ENCODE peak calls at places on chromosomes 7 and 10, in seven cellular contexts. N is coronary artery, U is brain microvascular endothelial cell, M is cardiac muscle cell, Y is fibroblast of mammary gland, V is lung, X is IMR-90. Z is an unnamed sample.

GRCh38 chr7:82859106-82859850 is 303.4 kb downstream of the PCLO start:
- DNase-seq in N (no peak), U (peak; percentile 11), M (no peak), Y (peak; percentile 11), V (no peak), X (peak; percentile 1), Z (no peak)

GRCh38 chr10:97081621-97082235 is 104.0 kb downstream of the SLIT1 start:
- DNase-seq in N (no peak), U (peak; percentile 32), M (peak; percentile 86), Y (peak; percentile 55), V (peak; percentile 41), X (peak; percentile 50), Z (peak; percentile 82)

GRCh38 chr10:92124524-92125168 is 166.2 kb downstream of the CPEB3 start:
- DNase-seq in N (peak; percentile 71), U (peak; percentile 65), M (peak; percentile 23), Y (peak; percentile 95), V (peak; percentile 44), X (peak; percentile 91), Z (no peak)

GRCh38 chr7:87344446-87344845 is 1.0 kb upstream of the CROT start:
- DNase-seq in N (no peak), U (no peak), M (no peak), Y (no peak), V (no peak), X (no peak), Z (no peak)

GRCh38 chr7:6637544-6638229 is 569 bp downstream of the ZNF316 start:
- DNase-seq in N (no peak), U (no peak), M (peak; percentile 73), Y (peak; percentile 21), V (peak; percentile 37), X (peak; percentile 8), Z (peak; percentile 96)

GRCh38 chr10:600876-601275 is 88.6 kb downstream of the DIP2C start:
- DNase-seq in N (no peak), U (no peak), M (no peak), Y (peak; percentile 38), V (peak; percentile 81), X (no peak), Z (no peak)

GRCh38 chr10:28254290-28254985 is 48.4 kb downstream of the MPP7 start:
- DNase-seq in N (no peak), U (peak; percentile 77), M (no peak), Y (peak; percentile 53), V (peak; percentile 42), X (peak; percentile 54), Z (no peak)

GRCh38 chr10:129768437-129769355 is 195.4 kb downstream of the EBF3 start:
- DNase-seq in N (peak; percentile 46), U (no peak), M (peak; percentile 33), Y (no peak), V (no peak), X (no peak), Z (no peak)

GRCh38 chr7:85175217-85175616 is 11.6 kb downstream of the SEMA3D start:
- DNase-seq in N (no peak), U (no peak), M (no peak), Y (peak; percentile 19), V (no peak), X (peak; percentile 11), Z (no peak)

GRCh38 chr10:62278461-62278910 is 9.8 kb upstream of the RTKN2 start:
- DNase-seq in N (no peak), U (peak; percentile 5), M (no peak), Y (no peak), V (no peak), X (peak; percentile 11), Z (no peak)

GRCh38 chr7:157446322-157446721 is 109.5 kb downstream of the DNAJB6 start:
- DNase-seq in N (no peak), U (no peak), M (no peak), Y (no peak), V (no peak), X (no peak), Z (no peak)

GRCh38 chr10:62323751-62324150 is 50.4 kb upstream of the ZNF365 start:
- DNase-seq in N (no peak), U (no peak), M (no peak), Y (no peak), V (no peak), X (no peak), Z (no peak)

GRCh38 chr10:104435822-104436221 is 82.2 kb downstream of the CFAP58 start:
- DNase-seq in N (no peak), U (no peak), M (no peak), Y (no peak), V (no peak), X (peak; percentile 4), Z (no peak)

GRCh38 chr10:60414877-60415585 is 25.4 kb upstream of the ANK3 start:
- DNase-seq in N (no peak), U (peak; percentile 92), M (peak; percentile 16), Y (peak; percentile 86), V (no peak), X (peak; percentile 92), Z (no peak)

GRCh38 chr7:15686209-15686956 is at the start of gene MEOX2:
- DNase-seq in N (peak; percentile 86), U (peak; percentile 29), M (peak; percentile 75), Y (peak; percentile 77), V (peak; percentile 57), X (peak; percentile 7), Z (peak; percentile 9)

GRCh38 chr10:69500864-69501468 is 49.7 kb downstream of the TSPAN15 start:
- DNase-seq in N (no peak), U (no peak), M (no peak), Y (no peak), V (no peak), X (no peak), Z (no peak)

GRCh38 chr7:73978681-73979563 is 49.1 kb upstream of the ELN start:
- DNase-seq in N (peak; percentile 68), U (peak; percentile 6), M (peak; percentile 15), Y (peak; percentile 86), V (no peak), X (no peak), Z (peak; percentile 81)

GRCh38 chr10:132808568-132809236 is 22.8 kb upstream of the NKX6-2 start:
- DNase-seq in N (no peak), U (no peak), M (no peak), Y (no peak), V (no peak), X (no peak), Z (no peak)

GRCh38 chr10:77036993-77037734 is 600.4 kb downstream of the KCNMA1 start:
- DNase-seq in N (no peak), U (no peak), M (peak; percentile 31), Y (peak; percentile 22), V (no peak), X (no peak), Z (peak; percentile 6)

GRCh38 chr10:97127960-97128850 is 57.6 kb downstream of the SLIT1 start:
- DNase-seq in N (no peak), U (no peak), M (no peak), Y (no peak), V (no peak), X (no peak), Z (no peak)

GRCh38 chr7:55108818-55109217 is 90.0 kb downstream of the EGFR start:
- DNase-seq in N (no peak), U (no peak), M (no peak), Y (no peak), V (no peak), X (no peak), Z (no peak)

GRCh38 chr7:253491-254336 is 36.3 kb upstream of the FOXL3 start:
- DNase-seq in N (no peak), U (no peak), M (no peak), Y (no peak), V (no peak), X (no peak), Z (no peak)

GRCh38 chr10:996031-996430 is 7.8 kb downstream of the GTPBP4 start:
- DNase-seq in N (peak; percentile 67), U (no peak), M (no peak), Y (no peak), V (no peak), X (no peak), Z (no peak)

DNA sequence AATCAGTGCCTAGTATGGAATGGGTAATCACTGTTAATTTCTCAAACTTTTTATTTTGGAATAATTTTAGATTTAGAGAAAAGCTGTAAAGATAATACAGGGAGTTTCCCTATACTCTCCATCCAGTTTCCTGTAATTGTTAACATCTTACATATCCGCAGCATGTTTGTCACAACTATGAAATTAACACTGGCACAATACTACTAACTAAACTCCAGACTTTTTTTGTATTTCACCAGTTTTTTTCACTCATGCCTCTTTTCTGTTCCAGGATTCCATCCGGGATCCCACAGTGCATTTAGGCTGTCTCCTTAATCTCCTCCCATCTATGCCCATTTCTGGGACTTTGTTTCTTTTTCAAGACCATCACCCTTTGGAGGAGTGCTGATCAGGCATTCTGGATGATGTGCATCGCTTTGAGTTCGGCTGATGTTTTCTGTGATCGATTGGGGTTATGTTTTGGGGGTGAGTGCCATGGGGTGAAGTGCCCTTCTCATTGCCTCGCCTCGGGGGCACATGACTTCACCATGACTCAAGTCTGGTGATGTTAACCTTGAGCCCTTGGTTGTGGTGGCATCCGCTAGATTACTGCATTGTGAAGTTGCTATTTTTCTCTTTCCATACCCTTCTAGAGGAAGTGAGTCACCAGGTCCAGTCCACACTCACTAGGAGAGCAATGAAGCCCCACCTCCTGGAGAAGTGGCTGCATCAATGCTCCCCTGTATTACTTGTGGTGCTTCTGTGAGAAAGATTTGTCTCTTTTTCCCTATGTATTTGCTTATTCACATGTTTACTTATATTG is 43.9 kb upstream of the GRB10 start:
- DNase-seq in N (no peak), U (peak; percentile 91), M (no peak), Y (peak; percentile 82), V (no peak), X (peak; percentile 87), Z (no peak)
- TF ChIP-seq CTCF in N (no peak), U (peak; percentile 33), M (peak; percentile 13), Y (peak; percentile 21), V (no peak), X (peak; percentile 12), Z (no peak)

GRCh38 chr10:75159519-75159918 is 48.1 kb downstream of the SAMD8 start:
- DNase-seq in N (no peak), U (no peak), M (no peak), Y (peak; percentile 86), V (no peak), X (peak; percentile 22), Z (no peak)
- TF ChIP-seq CTCF in N (no peak), U (no peak), M (no peak), Y (no peak), V (no peak), X (no peak), Z (no peak)

GRCh38 chr10:6314620-6315205 is 112.0 kb downstream of the PFKFB3 start:
- DNase-seq in N (no peak), U (no peak), M (no peak), Y (no peak), V (peak; percentile 32), X (no peak), Z (no peak)
- TF ChIP-seq CTCF in N (no peak), U (no peak), M (no peak), Y (no peak), V (no peak), X (no peak), Z (no peak)

DNA sequence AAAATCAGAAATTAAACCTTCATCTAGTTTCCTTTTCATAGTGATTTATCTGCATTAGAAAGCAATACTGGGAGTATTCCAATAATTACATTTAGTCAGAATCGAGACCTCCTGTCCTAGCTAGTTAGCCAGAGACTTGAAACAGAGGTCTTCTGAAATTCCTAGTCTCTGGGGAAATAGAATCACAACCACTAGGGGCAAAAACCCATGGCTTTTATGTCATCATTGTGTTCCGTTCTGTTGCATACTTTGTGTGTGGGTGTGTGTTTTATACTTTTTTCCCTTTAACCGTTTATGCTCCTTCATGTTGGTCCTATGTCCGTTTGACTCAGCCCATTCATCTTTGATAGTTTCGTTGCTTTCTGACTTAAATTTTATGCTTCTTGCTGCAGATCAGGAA is 79.8 kb downstream of the RALA start:
- DNase-seq in N (no peak), U (peak; percentile 32), M (no peak), Y (peak; percentile 78), V (no peak), X (peak; percentile 27), Z (no peak)
- TF ChIP-seq CTCF in N (no peak), U (peak; percentile 50), M (peak; percentile 4), Y (peak; percentile 39), V (no peak), X (peak; percentile 21), Z (no peak)

Z was measured in GM13977.